ENCODE peak calls at places on chromosome 16, in four cellular contexts. F, C, O and R are unnamed samples.

GRCh38 chr16:66662445-66663194 is 33.9 kb downstream of the CMTM4 start:
- DNase-seq in F (no peak), C (no peak), O (no peak), R (peak; percentile 17)

GRCh38 chr16:82862057-82862456 is 235.3 kb downstream of the CDH13 start:
- DNase-seq in F (no peak), C (no peak), O (no peak), R (no peak)

GRCh38 chr16:70658921-70659320 is 12.6 kb downstream of the IL34 start:
- DNase-seq in F (no peak), C (no peak), O (no peak), R (no peak)

GRCh38 chr16:65959978-65960377 is 406.5 kb upstream of the CDH5 start:
- DNase-seq in F (no peak), C (no peak), O (no peak), R (no peak)

GRCh38 chr16:70740919-70741778 is 55.3 kb upstream of the MTSS2 start:
- DNase-seq in F (no peak), C (no peak), O (no peak), R (no peak)

GRCh38 chr16:54446639-54447038 is 160.1 kb upstream of the IRX3 start:
- DNase-seq in F (peak; percentile 88), C (no peak), O (no peak), R (peak; percentile 14)

GRCh38 chr16:9441021-9441420 is 349.6 kb downstream of the HAPSTR1 start:
- DNase-seq in F (no peak), C (peak; percentile 16), O (no peak), R (peak; percentile 6)

GRCh38 chr16:11836653-11837244 is 14.6 kb downstream of the RSL1D1 start:
- DNase-seq in F (peak; percentile 21), C (no peak), O (no peak), R (no peak)

GRCh38 chr16:4500283-4500682 is 24.1 kb downstream of the HMOX2 start:
- DNase-seq in F (no peak), C (peak; percentile 60), O (no peak), R (no peak)

GRCh38 chr16:51131619-51132018 is 19.5 kb downstream of the SALL1 start:
- DNase-seq in F (no peak), C (no peak), O (no peak), R (no peak)

GRCh38 chr16:1579214-1579613 is 32.7 kb downstream of the IFT140 start:
- DNase-seq in F (no peak), C (no peak), O (no peak), R (no peak)

DNA sequence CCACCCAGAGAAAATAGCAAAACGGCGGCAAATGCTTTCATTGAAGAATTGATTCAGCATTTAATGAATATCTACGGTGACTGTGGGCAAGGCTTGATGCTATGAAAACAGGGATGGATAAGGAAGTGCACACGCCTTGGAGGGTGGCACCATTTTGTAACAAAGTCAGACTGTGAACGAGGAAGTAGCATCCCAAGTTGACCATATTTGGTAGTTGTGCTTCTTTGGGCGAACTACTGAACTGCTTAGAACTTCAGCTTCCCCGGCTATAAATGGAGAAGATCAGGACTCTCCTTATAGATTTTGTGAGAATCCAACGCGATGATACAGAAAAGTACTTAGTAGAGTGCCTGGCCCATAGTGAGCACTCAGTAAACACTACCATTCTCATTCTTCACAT is 303.2 kb downstream of the MAF start:
- DNase-seq in F (no peak), C (no peak), O (no peak), R (no peak)
- H3K4me1 ChIP-seq in F (no peaks in the 10 kb centered on the region), C (peaks cover 12% of the 10 kb centered on the region), O (no peaks in the 10 kb centered on the region), R (peaks cover 22% of the 10 kb centered on the region)

GRCh38 chr16:80931985-80932720 is 74.5 kb downstream of the CMC2 start:
- DNase-seq in F (peak; percentile 87), C (peak; percentile 70), O (peak; percentile 49), R (peak; percentile 60)
- H3K4me3 ChIP-seq in F (peak overlapping the region; percentile 51), C (peak overlapping the region; percentile 14), O (peak overlapping the region; percentile 53), R (no peak overlapping the region)

GRCh38 chr16:15973460-15973859 is 24.0 kb downstream of the ABCC1 start:
- DNase-seq in F (no peak), C (no peak), O (no peak), R (no peak)

GRCh38 chr16:15970743-15971434 is 21.5 kb downstream of the ABCC1 start:
- DNase-seq in F (no peak), C (no peak), O (no peak), R (no peak)

GRCh38 chr16:15971435-15971805 is 22.0 kb downstream of the ABCC1 start:
- DNase-seq in F (no peak), C (no peak), O (no peak), R (no peak)

GRCh38 chr16:15973997-15974396 is 24.6 kb downstream of the ABCC1 start:
- DNase-seq in F (no peak), C (no peak), O (no peak), R (peak; percentile 62)

GRCh38 chr16:15972046-15972868 is 22.8 kb downstream of the ABCC1 start:
- DNase-seq in F (no peak), C (no peak), O (no peak), R (no peak)
- H3K9me3 ChIP-seq in F (no peaks in the 10 kb centered on the region), C (no peaks in the 10 kb centered on the region), O (peaks cover 7% of the 10 kb centered on the region), R (no peaks in the 10 kb centered on the region)

DNA sequence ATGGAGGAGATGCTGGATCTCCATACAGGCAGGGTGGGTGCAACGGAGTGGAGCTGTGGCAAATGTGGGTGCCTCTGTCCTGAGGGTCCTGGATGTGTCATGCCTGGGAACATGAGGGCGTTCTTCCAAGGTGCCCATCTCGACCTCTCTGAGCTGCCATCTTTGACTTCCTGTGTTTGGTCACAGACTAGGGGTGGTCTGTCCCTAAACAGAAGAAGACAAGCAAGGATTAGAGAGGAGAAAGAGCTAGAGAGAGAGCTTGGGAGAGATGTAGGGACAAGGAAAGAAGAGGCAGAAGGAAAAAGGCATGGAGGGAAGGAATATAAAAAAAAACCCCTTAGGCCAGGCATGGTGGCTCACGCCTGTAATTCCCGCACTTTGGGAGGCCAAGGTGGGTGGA is 3.3 kb upstream of the ZG16 start:
- DNase-seq in F (no peak), C (no peak), O (no peak), R (no peak)
- H3K4me1 ChIP-seq in F (no peaks in the 10 kb centered on the region), C (peaks cover 27% of the 10 kb centered on the region), O (no peaks in the 10 kb centered on the region), R (no peaks in the 10 kb centered on the region)